ENCODE peak calls at places on chromosomes 5 and 9, in five cellular contexts. U is HepG2, K is WTC11, A is H1, F is K562. R is an unnamed sample.

GRCh38 chr5:81556809-81557208 is 162.9 kb upstream of the ACOT12 start:
- DNase-seq in U (no peak), K (no peak), A (no peak), F (no peak), R (no peak)

GRCh38 chr5:121887727-121888126 is 36.0 kb downstream of the FTMT start:
- DNase-seq in U (no peak), K (no peak), A (no peak), F (no peak), R (no peak)

GRCh38 chr9:69822091-69822750 is 1.6 kb downstream of the CFAP95 start:
- DNase-seq in U (no peak), K (no peak), A (no peak), F (no peak), R (no peak)

GRCh38 chr5:96196407-96196806 is 234.8 kb upstream of the ELL2 start:
- DNase-seq in U (no peak), K (no peak), A (no peak), F (no peak), R (no peak)

GRCh38 chr5:178143901-178144300 is 9.8 kb downstream of the NHP2 start:
- DNase-seq in U (no peak), K (no peak), A (no peak), F (no peak), R (no peak)

GRCh38 chr9:33132249-33132772 is 34.8 kb downstream of the B4GALT1 start:
- DNase-seq in U (no peak), K (no peak), A (no peak), F (no peak), R (no peak)

GRCh38 chr9:15374310-15374709 is 48.4 kb upstream of the SNAPC3 start:
- DNase-seq in U (no peak), K (no peak), A (no peak), F (peak), R (no peak)

GRCh38 chr9:109176963-109177362 is 9.9 kb upstream of the FRRS1L start:
- DNase-seq in U (no peak), K (no peak), A (no peak), F (no peak), R (no peak)

GRCh38 chr5:91137647-91138046 is 245.5 kb downstream of the ARRDC3 start:
- DNase-seq in U (no peak), K (no peak), A (no peak), F (no peak), R (no peak)

GRCh38 chr5:110478899-110479298 is 247.6 kb downstream of the TMEM232 start:
- DNase-seq in U (no peak), K (no peak), A (no peak), F (no peak), R (no peak)

GRCh38 chr5:173963107-173963506 is 25.9 kb upstream of the C5orf47 start:
- DNase-seq in U (no peak), K (no peak), A (no peak), F (no peak), R (no peak)

GRCh38 chr5:138273834-138274188 is 610 bp downstream of the GFRA3 start:
- DNase-seq in U (no peak), K (no peak), A (no peak), F (no peak), R (no peak)

GRCh38 chr5:138272681-138273080 is 1.7 kb downstream of the GFRA3 start:
- DNase-seq in U (no peak), K (no peak), A (no peak), F (no peak), R (no peak)

GRCh38 chr5:138275379-138275782 is 960 bp upstream of the GFRA3 start:
- DNase-seq in U (peak), K (no peak), A (no peak), F (peak), R (no peak)

GRCh38 chr5:138275895-138276294 is 1.5 kb upstream of the GFRA3 start:
- DNase-seq in U (no peak), K (no peak), A (no peak), F (no peak), R (no peak)

GRCh38 chr5:138274189-138274853 is at the start of gene GFRA3:
- DNase-seq in U (no peak), K (peak), A (peak), F (peak), R (no peak)
- TF ChIP-seq ATF2 in U (no peak), K (no peak), A (no peak), F (no peak), R (no peak)

GRCh38 chr5:170108266-170108785 is 2.6 kb downstream of the FOXI1 start:
- DNase-seq in U (no peak), K (no peak), A (peak), F (no peak), R (no peak)

GRCh38 chr5:170107674-170108073 is 2.0 kb downstream of the FOXI1 start:
- DNase-seq in U (no peak), K (no peak), A (peak), F (no peak), R (no peak)

GRCh38 chr5:170104299-170104698 is 1.4 kb upstream of the FOXI1 start:
- DNase-seq in U (no peak), K (no peak), A (no peak), F (no peak), R (no peak)

GRCh38 chr5:170104710-170105109 is 987 bp upstream of the FOXI1 start:
- DNase-seq in U (no peak), K (no peak), A (peak), F (no peak), R (no peak)

DNA sequence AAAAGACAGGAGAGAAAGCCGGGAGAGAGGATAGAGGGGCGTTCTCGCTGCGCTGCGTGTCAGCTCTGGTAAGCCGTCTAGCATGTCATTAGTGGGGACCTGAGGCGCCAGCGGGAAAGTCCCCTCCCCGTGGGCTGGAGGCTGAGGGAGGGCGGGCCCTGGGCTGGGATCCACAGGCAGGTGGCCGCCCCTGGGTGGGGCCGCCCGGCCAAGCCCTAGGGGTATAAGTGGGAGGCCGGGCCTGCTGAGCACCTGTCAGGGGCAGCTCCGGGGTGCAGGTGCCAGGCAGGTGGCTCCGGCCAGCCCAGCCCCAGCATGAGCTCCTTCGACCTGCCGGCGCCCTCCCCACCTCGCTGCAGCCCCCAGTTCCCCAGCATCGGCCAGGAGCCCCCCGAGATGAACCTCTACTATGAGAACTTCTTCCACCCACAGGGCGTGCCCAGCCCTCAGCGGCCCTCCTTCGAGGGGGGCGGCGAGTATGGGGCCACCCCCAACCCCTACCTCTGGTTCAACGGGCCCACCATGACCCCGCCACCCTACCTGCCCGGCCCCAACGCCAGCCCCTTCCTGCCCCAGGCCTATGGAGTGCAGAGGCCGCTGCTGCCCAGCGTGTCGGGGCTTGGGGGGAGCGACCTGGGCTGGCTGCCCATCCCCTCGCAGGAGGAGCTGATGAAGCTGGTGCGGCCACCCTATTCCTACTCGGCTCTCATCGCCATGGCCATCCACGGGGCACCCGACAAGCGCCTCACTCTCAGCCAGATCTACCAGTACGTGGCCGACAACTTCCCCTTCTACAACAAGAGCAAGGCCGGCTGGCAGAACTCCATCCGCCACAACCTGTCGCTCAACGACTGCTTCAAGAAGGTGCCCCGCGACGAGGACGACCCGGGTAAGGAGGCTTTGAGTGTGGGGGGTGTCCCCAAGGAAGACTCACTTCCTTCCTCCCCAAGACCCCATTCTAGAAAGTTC is at the start of gene FOXI1:
- DNase-seq in U (no peak), K (no peak), A (peak), F (no peak), R (no peak)
- TF ChIP-seq ATF2 in U (no peak), K (no peak), A (no peak), F (no peak), R (no peak)

DNA sequence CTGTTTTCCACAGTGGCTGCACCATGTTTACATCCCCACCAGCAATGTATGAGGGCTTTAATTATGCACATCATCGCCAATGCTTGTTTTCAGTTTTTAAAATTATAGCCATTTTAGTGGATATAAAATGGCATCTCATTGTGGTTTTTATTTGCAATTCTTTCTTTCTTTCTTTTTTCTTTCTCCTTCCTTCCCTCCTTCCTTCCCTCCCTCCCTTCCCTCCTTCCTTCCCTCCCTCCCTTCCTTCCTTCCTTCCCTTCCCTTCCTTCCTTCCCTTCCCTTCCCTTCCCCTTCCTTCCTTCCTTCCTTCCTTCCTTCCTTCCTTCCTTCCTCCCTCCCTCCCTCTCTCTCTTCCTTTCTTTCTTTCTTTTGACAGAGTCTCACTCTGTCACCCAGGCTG is 6.6 kb downstream of the COL15A1 start:
- DNase-seq in U (no peak), K (no peak), A (no peak), F (no peak), R (no peak)
- TF ChIP-seq ATF2 in U (no peak), K (no peak), A (no peak), F (no peak), R (no peak)

GRCh38 chr9:110337727-110338522 is at the start of gene TXNDC8:
- DNase-seq in U (no peak), K (no peak), A (no peak), F (no peak), R (no peak)
- TF ChIP-seq ATF2 in U (no peak), K (no peak), A (no peak), F (no peak), R (no peak)

DNA sequence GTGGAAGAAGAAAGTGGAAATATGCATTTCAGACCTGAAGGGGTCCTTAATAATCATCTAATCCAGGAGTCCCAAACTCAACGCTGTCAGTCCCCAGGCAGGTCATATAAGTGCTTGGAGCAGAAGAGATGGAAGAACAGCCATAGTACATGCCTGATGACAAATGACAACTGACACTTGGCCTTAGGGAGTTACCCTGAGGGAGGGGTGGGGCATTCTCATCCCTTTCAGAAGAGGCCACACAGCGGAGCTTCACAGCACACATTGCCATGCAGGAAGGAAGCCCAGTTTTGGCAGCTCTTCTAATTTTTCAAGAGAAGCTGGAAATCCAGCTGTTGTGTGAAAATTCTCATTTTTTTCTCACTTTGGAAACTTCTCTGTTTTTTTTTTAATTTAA is 89.1 kb downstream of the ASTN2 start:
- DNase-seq in U (no peak), K (no peak), A (no peak), F (no peak), R (no peak)
- TF ChIP-seq ATF2 in U (no peak), K (no peak), A (no peak), F (no peak), R (no peak)

DNA sequence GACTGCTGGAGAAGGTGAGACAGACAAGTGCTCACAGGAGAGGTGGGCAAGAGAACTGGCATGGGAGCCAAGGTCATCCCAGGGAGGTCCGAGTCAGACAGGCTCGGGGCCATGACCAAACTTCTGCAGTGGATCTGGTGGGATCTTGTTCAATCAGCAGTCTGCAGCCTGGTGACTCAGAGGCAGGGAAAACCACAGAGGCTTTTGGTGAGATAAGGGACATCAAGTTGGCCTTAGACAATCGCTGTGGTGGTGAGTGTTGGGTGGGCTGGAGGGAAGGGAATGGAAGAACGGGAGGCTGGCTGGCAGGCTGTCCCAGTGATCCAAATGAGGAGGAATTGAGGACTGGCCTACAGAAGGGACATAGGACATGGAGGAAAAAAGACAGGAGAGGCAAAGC is 123.8 kb downstream of the TMEM174 start:
- DNase-seq in U (no peak), K (no peak), A (no peak), F (peak), R (no peak)
- TF ChIP-seq ATF2 in U (no peak), K (no peak), A (no peak), F (no peak), R (no peak)

GRCh38 chr5:151126199-151126645 is 31.4 kb downstream of the ANXA6 start:
- DNase-seq in U (peak), K (peak), A (peak), F (peak), R (peak)
- TF ChIP-seq ATF2 in U (no peak), K (no peak), A (no peak), F (no peak), R (no peak)

DNA sequence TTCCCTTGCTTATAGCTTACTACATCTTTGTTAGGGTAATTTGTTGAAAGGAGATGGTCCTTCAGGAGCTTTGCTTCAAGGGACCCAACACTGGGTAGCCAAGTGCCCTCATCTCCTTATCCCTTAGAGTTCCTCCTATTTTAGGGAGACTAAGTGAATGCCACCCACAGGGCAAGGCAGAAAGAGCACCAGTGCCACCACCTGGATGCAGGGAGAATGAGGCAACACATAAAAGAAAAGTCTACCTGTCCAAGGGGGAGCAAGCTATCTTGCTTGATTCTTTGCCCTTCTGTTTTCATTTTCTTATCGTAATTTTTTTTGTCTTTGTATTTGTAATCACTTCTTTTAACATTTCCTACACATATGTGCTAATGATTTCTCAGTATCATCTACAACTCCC is 205.5 kb downstream of the NPR3 start:
- DNase-seq in U (peak), K (peak), A (peak), F (peak), R (no peak)
- TF ChIP-seq ATF2 in U (no peak), K (no peak), A (no peak), F (no peak), R (no peak)

GRCh38 chr9:106994463-106994862 is 131.5 kb downstream of the ZNF462 start:
- DNase-seq in U (no peak), K (no peak), A (no peak), F (no peak), R (no peak)

GRCh38 chr9:106992186-106992585 is 129.2 kb downstream of the ZNF462 start:
- DNase-seq in U (no peak), K (no peak), A (no peak), F (no peak), R (no peak)

DNA sequence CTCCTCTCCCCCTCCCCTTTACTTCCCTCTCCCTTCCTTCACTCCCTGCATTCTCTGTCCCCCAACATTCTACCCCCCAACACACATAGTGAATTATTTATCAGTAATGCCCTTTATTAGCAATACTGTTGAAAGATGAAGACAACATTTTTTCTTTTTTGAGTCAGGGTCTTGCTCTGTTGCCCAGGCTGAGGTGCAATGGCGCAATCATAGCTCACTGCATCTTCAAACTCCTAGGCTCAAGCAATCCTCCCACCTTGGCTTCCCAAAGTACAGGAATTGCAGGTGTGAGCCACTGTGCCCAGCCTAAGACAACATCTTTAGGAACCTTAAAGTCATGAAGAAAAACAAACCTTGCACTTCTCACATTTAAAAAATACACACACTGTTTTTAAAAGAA is 130.6 kb downstream of the ZNF462 start:
- DNase-seq in U (no peak), K (no peak), A (no peak), F (no peak), R (no peak)
- TF ChIP-seq ATF2 in U (no peak), K (no peak), A (no peak), F (no peak), R (no peak)

GRCh38 chr5:6286404-6286803 is 91.9 kb downstream of the MED10 start:
- DNase-seq in U (no peak), K (no peak), A (no peak), F (no peak), R (no peak)
- TF ChIP-seq ATF2 in U (no peak), K (no peak), A (no peak), F (no peak), R (no peak)